ENCODE peak calls at places on chromosomes 13 and 19, in five cellular contexts. One of them, this sample, is unnamed.

GRCh38 chr13:111549464-111549863 is 229.0 kb downstream of the TEX29 start:
- DNase-seq in IMR-90: no peak
- DNase-seq in A549: no peak
- DNase-seq in HCT116: no peak
- DNase-seq in NB4: no peak
- DNase-seq in this sample: no peak

GRCh38 chr13:104773775-104774174 is 1707.6 kb upstream of the SLC10A2 start:
- DNase-seq in IMR-90: peak
- DNase-seq in A549: peak
- DNase-seq in HCT116: peak
- DNase-seq in NB4: peak
- DNase-seq in this sample: no peak

GRCh38 chr19:17184381-17184841 is 30.7 kb upstream of the USE1 start:
- DNase-seq in IMR-90: peak
- DNase-seq in A549: no peak
- DNase-seq in HCT116: no peak
- DNase-seq in NB4: no peak
- DNase-seq in this sample: no peak

GRCh38 chr13:106213028-106213427 is 322.4 kb downstream of the EFNB2 start:
- DNase-seq in IMR-90: no peak
- DNase-seq in A549: no peak
- DNase-seq in HCT116: peak
- DNase-seq in NB4: no peak
- DNase-seq in this sample: no peak

GRCh38 chr13:47875206-47875605 is 125.9 kb downstream of the SUCLA2 start:
- DNase-seq in IMR-90: no peak
- DNase-seq in A549: no peak
- DNase-seq in HCT116: no peak
- DNase-seq in NB4: peak
- DNase-seq in this sample: no peak

GRCh38 chr19:6731822-6732221 is 5.6 kb downstream of the GPR108 start:
- DNase-seq in IMR-90: no peak
- DNase-seq in A549: no peak
- DNase-seq in HCT116: no peak
- DNase-seq in NB4: no peak
- DNase-seq in this sample: no peak

GRCh38 chr19:52190679-52191293 is 934 bp downstream of the PPP2R1A start:
- DNase-seq in IMR-90: peak
- DNase-seq in A549: peak
- DNase-seq in HCT116: no peak
- DNase-seq in NB4: no peak
- DNase-seq in this sample: peak

GRCh38 chr13:43348397-43348796 is 325.0 kb downstream of the DNAJC15 start:
- DNase-seq in IMR-90: peak
- DNase-seq in A549: peak
- DNase-seq in HCT116: no peak
- DNase-seq in NB4: no peak
- DNase-seq in this sample: no peak

GRCh38 chr13:75618308-75618707 is 17.8 kb upstream of the LMO7 start:
- DNase-seq in IMR-90: no peak
- DNase-seq in A549: no peak
- DNase-seq in HCT116: no peak
- DNase-seq in NB4: no peak
- DNase-seq in this sample: no peak

GRCh38 chr13:89827552-89827951 is 1519.9 kb upstream of the MIR17HG start:
- DNase-seq in IMR-90: no peak
- DNase-seq in A549: no peak
- DNase-seq in HCT116: no peak
- DNase-seq in NB4: no peak
- DNase-seq in this sample: no peak

GRCh38 chr13:48542581-48543341 is 9.9 kb upstream of the RCBTB2 start:
- DNase-seq in IMR-90: peak
- DNase-seq in A549: no peak
- DNase-seq in HCT116: no peak
- DNase-seq in NB4: peak
- DNase-seq in this sample: peak

GRCh38 chr19:7869910-7870511 is 4.2 kb downstream of the PRR36 start:
- DNase-seq in IMR-90: peak
- DNase-seq in A549: peak
- DNase-seq in HCT116: peak
- DNase-seq in NB4: peak
- DNase-seq in this sample: no peak

GRCh38 chr13:92164822-92165221 is 766.4 kb downstream of the GPC5 start:
- DNase-seq in IMR-90: no peak
- DNase-seq in A549: no peak
- DNase-seq in HCT116: no peak
- DNase-seq in NB4: peak
- DNase-seq in this sample: no peak

GRCh38 chr13:25575562-25575961 is 203.8 kb downstream of the ATP8A2 start:
- DNase-seq in IMR-90: no peak
- DNase-seq in A549: no peak
- DNase-seq in HCT116: no peak
- DNase-seq in NB4: no peak
- DNase-seq in this sample: no peak

GRCh38 chr13:62167650-62168172 is 752.1 kb upstream of the PCDH20 start:
- DNase-seq in IMR-90: no peak
- DNase-seq in A549: no peak
- DNase-seq in HCT116: no peak
- DNase-seq in NB4: no peak
- DNase-seq in this sample: no peak

GRCh38 chr13:27857271-27857670 is 62.5 kb upstream of the PDX1 start:
- DNase-seq in IMR-90: no peak
- DNase-seq in A549: no peak
- DNase-seq in HCT116: no peak
- DNase-seq in NB4: no peak
- DNase-seq in this sample: no peak

GRCh38 chr13:112053744-112054615 is 13.0 kb upstream of the SOX1 start:
- DNase-seq in IMR-90: no peak
- DNase-seq in A549: no peak
- DNase-seq in HCT116: no peak
- DNase-seq in NB4: no peak
- DNase-seq in this sample: no peak

GRCh38 chr13:80399340-80400163 is 58.6 kb upstream of the SPRY2 start:
- DNase-seq in IMR-90: no peak
- DNase-seq in A549: no peak
- DNase-seq in HCT116: no peak
- DNase-seq in NB4: peak
- DNase-seq in this sample: no peak

GRCh38 chr13:42474954-42475353 is 99.0 kb upstream of the TNFSF11 start:
- DNase-seq in IMR-90: peak
- DNase-seq in A549: no peak
- DNase-seq in HCT116: no peak
- DNase-seq in NB4: no peak
- DNase-seq in this sample: no peak

GRCh38 chr19:52778811-52779210 is 7.8 kb downstream of the ZNF600 start:
- DNase-seq in IMR-90: peak
- DNase-seq in A549: no peak
- DNase-seq in HCT116: no peak
- DNase-seq in NB4: peak
- DNase-seq in this sample: no peak

GRCh38 chr13:98466634-98467236 is 110.2 kb downstream of the STK24 start:
- DNase-seq in IMR-90: peak
- DNase-seq in A549: peak
- DNase-seq in HCT116: no peak
- DNase-seq in NB4: peak
- DNase-seq in this sample: no peak
- TF ChIP-seq POLR2A in IMR-90: no peak
- TF ChIP-seq POLR2A in A549: no peak
- TF ChIP-seq POLR2A in HCT116: no peak
- TF ChIP-seq POLR2A in NB4: no peak
- TF ChIP-seq POLR2A in this sample: no peak

DNA sequence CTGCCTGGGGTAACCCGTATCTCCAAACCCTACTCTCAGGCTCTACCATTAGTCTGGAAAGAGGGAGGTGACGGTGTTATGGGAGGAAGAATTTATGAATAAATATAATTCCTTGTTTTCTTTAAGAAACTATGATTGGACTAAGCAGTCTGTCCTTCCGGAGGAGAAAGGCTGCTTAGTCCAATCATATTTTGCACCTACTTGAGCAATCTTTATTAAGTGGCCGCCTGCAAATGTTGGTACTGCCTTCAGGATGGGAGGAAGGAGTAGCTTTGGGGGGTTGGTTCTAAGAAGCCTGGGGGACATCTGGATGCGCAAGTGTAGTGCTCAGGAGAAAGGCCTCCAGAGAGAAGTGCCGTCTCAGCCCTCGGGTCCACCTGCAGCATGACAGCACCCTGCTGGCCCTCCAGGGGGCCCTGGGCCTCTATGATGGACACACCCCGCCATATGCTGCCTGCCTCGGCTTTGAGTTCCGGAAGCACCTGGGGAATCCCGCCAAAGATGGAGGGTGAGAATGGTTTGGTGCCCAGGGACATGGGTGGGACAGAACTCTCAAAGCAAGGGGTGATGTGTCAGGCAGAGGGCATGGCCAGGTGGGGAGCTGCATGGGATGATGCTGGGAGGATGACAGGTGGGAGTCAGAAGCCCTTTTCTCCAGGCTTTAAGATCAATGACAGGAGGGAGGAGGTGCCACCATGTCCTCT is 4.0 kb downstream of the ACP4 start:
- DNase-seq in IMR-90: no peak
- DNase-seq in A549: peak
- DNase-seq in HCT116: no peak
- DNase-seq in NB4: peak
- DNase-seq in this sample: no peak
- TF ChIP-seq POLR2A in IMR-90: no peak
- TF ChIP-seq POLR2A in A549: peak
- TF ChIP-seq POLR2A in HCT116: peak
- TF ChIP-seq POLR2A in NB4: no peak
- TF ChIP-seq POLR2A in this sample: no peak

DNA sequence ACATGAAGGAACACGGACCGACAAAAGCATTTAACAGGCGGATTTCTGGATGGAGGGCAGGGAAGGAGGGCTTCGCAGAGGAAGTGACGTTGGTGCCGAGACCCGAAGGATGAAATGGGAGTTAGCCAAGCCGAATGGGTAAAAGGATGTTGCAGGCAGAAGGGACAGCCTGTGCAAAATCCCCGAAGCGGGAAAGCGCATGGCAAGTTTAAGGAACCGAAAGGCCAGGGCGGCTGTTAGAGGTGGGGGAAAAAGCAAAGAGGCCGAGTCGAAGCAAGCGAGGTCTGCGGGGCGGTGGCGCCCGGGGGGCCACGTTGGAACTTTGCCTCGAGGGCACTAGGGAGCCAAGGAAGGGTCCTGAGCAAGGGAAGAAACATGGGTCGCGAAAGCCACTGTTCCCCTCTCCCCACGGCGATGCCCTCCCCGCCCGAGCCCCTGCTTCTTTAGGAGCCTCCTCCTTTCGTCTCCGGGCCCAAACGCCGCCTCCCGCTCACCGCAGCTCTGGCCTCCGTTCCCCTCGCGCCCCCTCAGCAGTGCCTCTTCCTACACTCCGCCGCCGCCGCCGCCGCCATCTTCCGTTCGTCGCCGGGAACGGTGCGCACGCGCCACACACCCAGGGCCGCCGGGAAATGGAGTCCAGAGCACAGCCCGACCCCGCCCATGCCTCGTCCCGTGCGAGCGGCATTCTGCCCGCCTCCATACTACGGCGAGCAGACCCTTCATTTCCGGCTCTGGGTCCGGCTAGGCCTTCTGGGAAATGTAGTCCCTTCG is at the start of gene SYMPK:
- DNase-seq in IMR-90: peak
- DNase-seq in A549: peak
- DNase-seq in HCT116: peak
- DNase-seq in NB4: peak
- DNase-seq in this sample: peak
- TF ChIP-seq POLR2A in IMR-90: peak
- TF ChIP-seq POLR2A in A549: peak
- TF ChIP-seq POLR2A in HCT116: peak
- TF ChIP-seq POLR2A in NB4: peak
- TF ChIP-seq POLR2A in this sample: peak

DNA sequence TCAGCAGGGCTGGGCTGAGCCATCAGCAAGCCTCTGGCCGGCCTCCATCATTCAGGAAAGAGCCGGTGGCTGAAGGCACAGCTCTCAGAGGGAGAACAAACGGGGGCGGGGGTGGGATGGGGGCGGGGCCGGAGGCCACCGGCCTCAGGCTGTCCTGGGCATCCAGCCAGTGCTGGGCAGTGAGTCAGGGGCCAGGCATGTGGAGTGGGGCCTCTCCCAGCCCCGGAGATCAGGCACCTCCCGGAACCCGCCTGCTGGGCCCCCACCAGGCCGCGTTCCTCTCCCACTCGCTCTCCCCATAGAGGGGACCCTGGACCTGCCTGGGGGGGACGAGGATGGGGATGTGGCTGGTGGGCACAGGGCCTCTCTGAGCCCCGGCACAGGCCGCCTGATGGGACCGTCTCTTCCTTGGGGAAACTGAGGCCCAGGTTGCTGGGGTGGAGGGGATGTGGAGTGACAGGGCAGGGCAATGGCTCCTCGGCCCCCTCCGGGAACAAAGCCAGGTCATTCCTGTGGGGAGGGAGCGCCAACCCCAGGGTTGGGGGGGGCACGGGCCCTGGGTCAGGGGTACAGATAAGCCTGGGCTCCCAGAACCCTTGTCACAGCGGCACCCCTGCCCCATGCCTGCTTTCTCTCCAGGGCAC is 12.9 kb downstream of the SPC24 start:
- DNase-seq in IMR-90: peak
- DNase-seq in A549: peak
- DNase-seq in HCT116: peak
- DNase-seq in NB4: no peak
- DNase-seq in this sample: peak
- TF ChIP-seq POLR2A in IMR-90: no peak
- TF ChIP-seq POLR2A in A549: no peak
- TF ChIP-seq POLR2A in HCT116: no peak
- TF ChIP-seq POLR2A in NB4: no peak
- TF ChIP-seq POLR2A in this sample: no peak

DNA sequence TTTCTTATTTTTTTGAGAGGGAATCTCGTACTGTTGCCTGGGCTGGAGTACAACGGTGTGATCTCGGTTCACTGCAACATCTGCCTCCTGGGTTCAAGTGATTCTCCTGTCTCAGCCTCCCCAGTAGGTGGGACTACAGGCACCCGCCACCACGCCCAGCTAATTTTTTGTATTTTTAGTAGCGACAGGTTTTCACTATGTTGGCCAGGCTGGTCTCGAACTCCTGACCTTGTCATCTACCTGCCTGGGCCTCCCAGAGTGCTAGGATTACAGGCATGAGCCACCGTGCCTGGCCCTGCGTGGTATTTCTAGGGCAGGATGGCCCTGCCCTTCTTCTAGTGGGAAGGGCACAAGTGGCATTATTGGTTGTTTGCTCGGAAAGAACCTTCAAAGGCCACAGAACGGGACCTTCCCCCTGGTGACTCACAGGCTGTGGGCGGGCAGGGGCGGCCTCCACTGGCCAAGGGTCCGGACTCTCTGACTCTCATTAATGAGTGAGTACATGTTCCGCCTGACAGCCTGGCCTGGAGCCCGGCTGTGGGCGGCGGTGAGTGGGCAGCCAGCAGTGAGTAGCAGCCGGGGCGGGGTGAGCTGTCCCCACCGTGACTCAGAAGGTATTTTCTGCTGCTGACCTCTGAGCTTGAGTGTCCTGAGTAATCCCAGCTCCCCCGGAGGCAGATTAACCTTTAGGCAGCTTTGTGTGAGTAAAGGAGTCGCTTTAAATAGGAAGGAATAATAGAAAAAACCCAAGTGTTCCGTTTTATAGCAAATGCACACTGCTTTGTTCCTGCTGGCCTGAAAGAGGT is 5.1 kb downstream of the DOT1L start:
- DNase-seq in IMR-90: peak
- DNase-seq in A549: peak
- DNase-seq in HCT116: peak
- DNase-seq in NB4: peak
- DNase-seq in this sample: peak
- TF ChIP-seq POLR2A in IMR-90: peak
- TF ChIP-seq POLR2A in A549: no peak
- TF ChIP-seq POLR2A in HCT116: no peak
- TF ChIP-seq POLR2A in NB4: no peak
- TF ChIP-seq POLR2A in this sample: peak

GRCh38 chr19:19032420-19033175 is 719 bp downstream of the SUGP2 start:
- DNase-seq in IMR-90: peak
- DNase-seq in A549: peak
- DNase-seq in HCT116: peak
- DNase-seq in NB4: peak
- DNase-seq in this sample: peak
- TF ChIP-seq POLR2A in IMR-90: peak
- TF ChIP-seq POLR2A in A549: no peak
- TF ChIP-seq POLR2A in HCT116: peak
- TF ChIP-seq POLR2A in NB4: no peak
- TF ChIP-seq POLR2A in this sample: no peak